ENCODE peak calls at places on chromosomes 7 and 10, in eight cellular contexts. One of them, this sample, is unnamed.

GRCh38 chr7:25059576-25059975 is 65.5 kb downstream of the CYCS start:
- DNase-seq in hypothalamus: no peak
- DNase-seq in GM13976: no peak
- DNase-seq in COR-L47: no peak
- DNase-seq in central memory CD8-positive, alpha-beta T cell: no peak
- DNase-seq in lower leg skin: no peak
- DNase-seq in CD8-positive, alpha-beta T cell: no peak
- DNase-seq in stimulated activated CD4-positive, alpha-beta T cell treated with anti-CD3 and anti-CD28 coated beads, Interleukin-1b, Interleukin-23, amount 100 ng/mL, for 1 hour: no peak
- DNase-seq in this sample: no peak

GRCh38 chr7:90432752-90433151 is 29.5 kb downstream of the CLDN12 start:
- DNase-seq in CD8-positive, alpha-beta T cell: no peak
- DNase-seq in hypothalamus: no peak
- DNase-seq in GM13976: no peak
- DNase-seq in stimulated activated CD4-positive, alpha-beta T cell treated with anti-CD3 and anti-CD28 coated beads, Interleukin-1b, Interleukin-23, amount 100 ng/mL, for 1 hour: no peak
- DNase-seq in lower leg skin: no peak
- DNase-seq in COR-L47: no peak
- DNase-seq in central memory CD8-positive, alpha-beta T cell: no peak
- DNase-seq in this sample: no peak

GRCh38 chr10:79275431-79275851 is 71.8 kb upstream of the PPIF start:
- DNase-seq in stimulated activated CD4-positive, alpha-beta T cell treated with anti-CD3 and anti-CD28 coated beads, Interleukin-1b, Interleukin-23, amount 100 ng/mL, for 1 hour: no peak
- DNase-seq in hypothalamus: peak
- DNase-seq in CD8-positive, alpha-beta T cell: no peak
- DNase-seq in COR-L47: no peak
- DNase-seq in central memory CD8-positive, alpha-beta T cell: no peak
- DNase-seq in lower leg skin: no peak
- DNase-seq in GM13976: no peak
- DNase-seq in this sample: no peak

GRCh38 chr10:95819620-95820329 is 63.8 kb downstream of the ENTPD1 start:
- DNase-seq in CD8-positive, alpha-beta T cell: no peak
- DNase-seq in hypothalamus: no peak
- DNase-seq in GM13976: no peak
- DNase-seq in stimulated activated CD4-positive, alpha-beta T cell treated with anti-CD3 and anti-CD28 coated beads, Interleukin-1b, Interleukin-23, amount 100 ng/mL, for 1 hour: no peak
- DNase-seq in lower leg skin: no peak
- DNase-seq in central memory CD8-positive, alpha-beta T cell: no peak
- DNase-seq in COR-L47: no peak
- DNase-seq in this sample: no peak

GRCh38 chr10:127468632-127469031 is 80.5 kb upstream of the NPS start:
- DNase-seq in stimulated activated CD4-positive, alpha-beta T cell treated with anti-CD3 and anti-CD28 coated beads, Interleukin-1b, Interleukin-23, amount 100 ng/mL, for 1 hour: no peak
- DNase-seq in hypothalamus: no peak
- DNase-seq in COR-L47: no peak
- DNase-seq in central memory CD8-positive, alpha-beta T cell: no peak
- DNase-seq in GM13976: no peak
- DNase-seq in CD8-positive, alpha-beta T cell: no peak
- DNase-seq in lower leg skin: no peak
- DNase-seq in this sample: no peak

GRCh38 chr10:130179640-130180039 is 43.4 kb downstream of the GLRX3 start:
- DNase-seq in lower leg skin: no peak
- DNase-seq in hypothalamus: no peak
- DNase-seq in stimulated activated CD4-positive, alpha-beta T cell treated with anti-CD3 and anti-CD28 coated beads, Interleukin-1b, Interleukin-23, amount 100 ng/mL, for 1 hour: no peak
- DNase-seq in CD8-positive, alpha-beta T cell: peak
- DNase-seq in GM13976: no peak
- DNase-seq in central memory CD8-positive, alpha-beta T cell: no peak
- DNase-seq in COR-L47: peak
- DNase-seq in this sample: no peak

GRCh38 chr10:114538544-114538906 is 119.5 kb downstream of the ABLIM1 start:
- DNase-seq in hypothalamus: no peak
- DNase-seq in lower leg skin: no peak
- DNase-seq in CD8-positive, alpha-beta T cell: peak
- DNase-seq in stimulated activated CD4-positive, alpha-beta T cell treated with anti-CD3 and anti-CD28 coated beads, Interleukin-1b, Interleukin-23, amount 100 ng/mL, for 1 hour: no peak
- DNase-seq in COR-L47: no peak
- DNase-seq in GM13976: no peak
- DNase-seq in central memory CD8-positive, alpha-beta T cell: no peak
- DNase-seq in this sample: no peak

GRCh38 chr7:26617066-26617465 is 247.3 kb downstream of the SKAP2 start:
- DNase-seq in hypothalamus: no peak
- DNase-seq in stimulated activated CD4-positive, alpha-beta T cell treated with anti-CD3 and anti-CD28 coated beads, Interleukin-1b, Interleukin-23, amount 100 ng/mL, for 1 hour: no peak
- DNase-seq in lower leg skin: peak
- DNase-seq in GM13976: no peak
- DNase-seq in COR-L47: no peak
- DNase-seq in central memory CD8-positive, alpha-beta T cell: no peak
- DNase-seq in CD8-positive, alpha-beta T cell: no peak
- DNase-seq in this sample: no peak

GRCh38 chr7:129609666-129610065 is 1.9 kb upstream of the NRF1 start:
- DNase-seq in CD8-positive, alpha-beta T cell: no peak
- DNase-seq in lower leg skin: no peak
- DNase-seq in central memory CD8-positive, alpha-beta T cell: no peak
- DNase-seq in hypothalamus: no peak
- DNase-seq in GM13976: no peak
- DNase-seq in COR-L47: no peak
- DNase-seq in stimulated activated CD4-positive, alpha-beta T cell treated with anti-CD3 and anti-CD28 coated beads, Interleukin-1b, Interleukin-23, amount 100 ng/mL, for 1 hour: no peak
- DNase-seq in this sample: no peak